ENCODE peak calls at places on chromosomes 5 and 9, in four cellular contexts. One of them, this sample, is unnamed.
A peak's percentile ranks its signal among the peaks of the same experiment; 100 is the strongest.

GRCh38 chr9:9102295-9102694 is 1302.7 kb upstream of the DMAC1 start:
- DNase-seq in tibial artery: no peak
- DNase-seq in naive thymus-derived CD4-positive, alpha-beta T cell: no peak
- DNase-seq in CD8-positive, alpha-beta memory T cell: no peak
- DNase-seq in this sample: no peak

GRCh38 chr5:6753851-6754250 is 40.6 kb downstream of the TENT4A start:
- DNase-seq in tibial artery: no peak
- DNase-seq in naive thymus-derived CD4-positive, alpha-beta T cell: no peak
- DNase-seq in CD8-positive, alpha-beta memory T cell: no peak
- DNase-seq in this sample: no peak

GRCh38 chr9:109258619-109259321 is 62.1 kb downstream of the EPB41L4B start:
- DNase-seq in tibial artery: no peak
- DNase-seq in naive thymus-derived CD4-positive, alpha-beta T cell: no peak
- DNase-seq in CD8-positive, alpha-beta memory T cell: no peak
- DNase-seq in this sample: no peak

GRCh38 chr9:92729735-92730155 is 34.9 kb downstream of the BICD2 start:
- DNase-seq in tibial artery: no peak
- DNase-seq in naive thymus-derived CD4-positive, alpha-beta T cell: no peak
- DNase-seq in CD8-positive, alpha-beta memory T cell: no peak
- DNase-seq in this sample: no peak

GRCh38 chr5:94375801-94376200 is 242.6 kb downstream of the KIAA0825 start:
- DNase-seq in tibial artery: no peak
- DNase-seq in naive thymus-derived CD4-positive, alpha-beta T cell: no peak
- DNase-seq in CD8-positive, alpha-beta memory T cell: no peak
- DNase-seq in this sample: no peak

GRCh38 chr9:72294952-72295351 is 70.1 kb downstream of the ZFAND5 start:
- DNase-seq in tibial artery: no peak
- DNase-seq in naive thymus-derived CD4-positive, alpha-beta T cell: no peak
- DNase-seq in CD8-positive, alpha-beta memory T cell: no peak
- DNase-seq in this sample: no peak

GRCh38 chr5:172897691-172898512 is 61.3 kb upstream of the RPL26L1 start:
- DNase-seq in tibial artery: no peak
- DNase-seq in naive thymus-derived CD4-positive, alpha-beta T cell: no peak
- DNase-seq in CD8-positive, alpha-beta memory T cell: no peak
- DNase-seq in this sample: no peak

GRCh38 chr9:105355810-105356209 is 92.0 kb upstream of the FSD1L start:
- DNase-seq in tibial artery: no peak
- DNase-seq in naive thymus-derived CD4-positive, alpha-beta T cell: peak; percentile 50
- DNase-seq in CD8-positive, alpha-beta memory T cell: no peak
- DNase-seq in this sample: no peak

GRCh38 chr5:11588803-11589202 is 315.4 kb downstream of the CTNND2 start:
- DNase-seq in tibial artery: no peak
- DNase-seq in naive thymus-derived CD4-positive, alpha-beta T cell: no peak
- DNase-seq in CD8-positive, alpha-beta memory T cell: no peak
- DNase-seq in this sample: no peak

GRCh38 chr5:172758077-172758835 is 12.7 kb downstream of the DUSP1 start:
- DNase-seq in tibial artery: peak; percentile 51
- DNase-seq in naive thymus-derived CD4-positive, alpha-beta T cell: no peak
- DNase-seq in CD8-positive, alpha-beta memory T cell: no peak
- DNase-seq in this sample: no peak

GRCh38 chr5:137932800-137933199 is 43.5 kb downstream of the PKD2L2 start:
- DNase-seq in tibial artery: no peak
- DNase-seq in naive thymus-derived CD4-positive, alpha-beta T cell: no peak
- DNase-seq in CD8-positive, alpha-beta memory T cell: no peak
- DNase-seq in this sample: no peak

GRCh38 chr5:171207256-171207866 is 101.7 kb upstream of the TLX3 start:
- DNase-seq in tibial artery: no peak
- DNase-seq in naive thymus-derived CD4-positive, alpha-beta T cell: no peak
- DNase-seq in CD8-positive, alpha-beta memory T cell: no peak
- DNase-seq in this sample: peak; percentile 7

GRCh38 chr9:23707249-23707648 is 118.8 kb downstream of the ELAVL2 start:
- DNase-seq in tibial artery: no peak
- DNase-seq in naive thymus-derived CD4-positive, alpha-beta T cell: no peak
- DNase-seq in CD8-positive, alpha-beta memory T cell: no peak
- DNase-seq in this sample: no peak

GRCh38 chr5:138784590-138784989 is 31.4 kb downstream of the CTNNA1 start:
- DNase-seq in tibial artery: no peak
- DNase-seq in naive thymus-derived CD4-positive, alpha-beta T cell: no peak
- DNase-seq in CD8-positive, alpha-beta memory T cell: no peak
- DNase-seq in this sample: no peak

GRCh38 chr5:158482201-158482600 is 617.5 kb downstream of the EBF1 start:
- DNase-seq in tibial artery: no peak
- DNase-seq in naive thymus-derived CD4-positive, alpha-beta T cell: no peak
- DNase-seq in CD8-positive, alpha-beta memory T cell: no peak
- DNase-seq in this sample: no peak

GRCh38 chr9:36840895-36841536 is 193.1 kb downstream of the PAX5 start:
- DNase-seq in tibial artery: no peak
- DNase-seq in naive thymus-derived CD4-positive, alpha-beta T cell: no peak
- DNase-seq in CD8-positive, alpha-beta memory T cell: no peak
- DNase-seq in this sample: no peak

GRCh38 chr5:112848116-112848811 is 12.8 kb upstream of the SRP19 start:
- DNase-seq in tibial artery: no peak
- DNase-seq in naive thymus-derived CD4-positive, alpha-beta T cell: peak; percentile 44
- DNase-seq in CD8-positive, alpha-beta memory T cell: no peak
- DNase-seq in this sample: no peak

GRCh38 chr5:32303755-32304120 is 9.0 kb downstream of the MTMR12 start:
- DNase-seq in tibial artery: no peak
- DNase-seq in naive thymus-derived CD4-positive, alpha-beta T cell: no peak
- DNase-seq in CD8-positive, alpha-beta memory T cell: no peak
- DNase-seq in this sample: no peak

GRCh38 chr5:170552486-170553122 is 48.8 kb downstream of the KCNIP1 start:
- DNase-seq in tibial artery: peak; percentile 58
- DNase-seq in naive thymus-derived CD4-positive, alpha-beta T cell: no peak
- DNase-seq in CD8-positive, alpha-beta memory T cell: no peak
- DNase-seq in this sample: peak; percentile 85

GRCh38 chr5:107869459-107870115 is 198.8 kb upstream of the EFNA5 start:
- DNase-seq in tibial artery: no peak
- DNase-seq in naive thymus-derived CD4-positive, alpha-beta T cell: no peak
- DNase-seq in CD8-positive, alpha-beta memory T cell: no peak
- DNase-seq in this sample: no peak

GRCh38 chr5:137730331-137730730 is 5.6 kb downstream of the KLHL3 start:
- DNase-seq in tibial artery: no peak
- DNase-seq in naive thymus-derived CD4-positive, alpha-beta T cell: no peak
- DNase-seq in CD8-positive, alpha-beta memory T cell: no peak
- DNase-seq in this sample: no peak

GRCh38 chr9:126148523-126148870 is 178.1 kb upstream of the MVB12B start:
- DNase-seq in tibial artery: no peak
- DNase-seq in naive thymus-derived CD4-positive, alpha-beta T cell: no peak
- DNase-seq in CD8-positive, alpha-beta memory T cell: no peak
- DNase-seq in this sample: no peak

DNA sequence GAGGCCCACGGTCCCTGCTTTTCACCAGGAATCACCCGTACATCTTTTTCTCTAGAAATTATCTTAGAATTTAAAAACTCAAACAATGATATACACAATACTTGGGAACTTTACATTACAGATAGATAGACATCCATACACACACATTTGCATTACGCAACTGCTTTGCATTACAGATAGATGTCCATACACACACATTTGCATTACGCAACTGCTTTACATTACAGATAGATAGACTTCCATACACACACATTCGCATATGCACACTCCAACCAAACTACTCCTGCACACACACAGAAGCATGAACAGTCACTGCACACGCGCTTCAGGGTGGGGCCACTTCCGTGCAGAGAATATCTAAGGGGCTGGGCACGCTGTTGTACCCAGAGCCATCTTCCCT is 7.9 kb upstream of the ADAMTS16 start:
- DNase-seq in tibial artery: no peak
- DNase-seq in naive thymus-derived CD4-positive, alpha-beta T cell: no peak
- DNase-seq in CD8-positive, alpha-beta memory T cell: no peak
- DNase-seq in this sample: no peak
- H3K27me3 ChIP-seq in tibial artery: no peaks in the 10 kb centered on the region
- H3K27me3 ChIP-seq in naive thymus-derived CD4-positive, alpha-beta T cell: no peaks in the 10 kb centered on the region
- H3K27me3 ChIP-seq in CD8-positive, alpha-beta memory T cell: no peaks in the 10 kb centered on the region
- H3K27me3 ChIP-seq in this sample: no peaks in the 10 kb centered on the region

DNA sequence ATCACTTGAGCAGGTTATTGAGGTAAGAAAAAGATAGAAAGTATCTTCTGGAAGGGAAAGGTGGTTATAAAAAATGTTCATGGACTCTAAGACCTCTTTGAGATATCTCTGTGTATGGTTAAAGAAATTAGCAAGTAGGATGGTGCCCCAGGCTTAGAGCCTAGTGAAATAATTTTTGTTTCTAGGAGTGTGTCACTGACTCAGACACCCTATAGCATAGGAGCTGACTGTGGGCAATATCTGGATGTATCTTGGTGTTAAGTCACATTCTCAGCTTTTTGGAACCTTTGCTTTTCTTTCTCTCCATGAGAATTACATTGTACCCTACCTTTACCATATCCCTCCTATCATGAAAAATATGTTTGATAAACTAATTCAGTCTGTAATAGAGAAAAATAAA is 12.0 kb downstream of the MACIR start:
- DNase-seq in tibial artery: no peak
- DNase-seq in naive thymus-derived CD4-positive, alpha-beta T cell: no peak
- DNase-seq in CD8-positive, alpha-beta memory T cell: no peak
- DNase-seq in this sample: no peak
- H3K4me3 ChIP-seq in tibial artery: no peak overlapping the region
- H3K4me3 ChIP-seq in naive thymus-derived CD4-positive, alpha-beta T cell: no peak overlapping the region
- H3K4me3 ChIP-seq in CD8-positive, alpha-beta memory T cell: no peak overlapping the region
- H3K4me3 ChIP-seq in this sample: no peak overlapping the region

DNA sequence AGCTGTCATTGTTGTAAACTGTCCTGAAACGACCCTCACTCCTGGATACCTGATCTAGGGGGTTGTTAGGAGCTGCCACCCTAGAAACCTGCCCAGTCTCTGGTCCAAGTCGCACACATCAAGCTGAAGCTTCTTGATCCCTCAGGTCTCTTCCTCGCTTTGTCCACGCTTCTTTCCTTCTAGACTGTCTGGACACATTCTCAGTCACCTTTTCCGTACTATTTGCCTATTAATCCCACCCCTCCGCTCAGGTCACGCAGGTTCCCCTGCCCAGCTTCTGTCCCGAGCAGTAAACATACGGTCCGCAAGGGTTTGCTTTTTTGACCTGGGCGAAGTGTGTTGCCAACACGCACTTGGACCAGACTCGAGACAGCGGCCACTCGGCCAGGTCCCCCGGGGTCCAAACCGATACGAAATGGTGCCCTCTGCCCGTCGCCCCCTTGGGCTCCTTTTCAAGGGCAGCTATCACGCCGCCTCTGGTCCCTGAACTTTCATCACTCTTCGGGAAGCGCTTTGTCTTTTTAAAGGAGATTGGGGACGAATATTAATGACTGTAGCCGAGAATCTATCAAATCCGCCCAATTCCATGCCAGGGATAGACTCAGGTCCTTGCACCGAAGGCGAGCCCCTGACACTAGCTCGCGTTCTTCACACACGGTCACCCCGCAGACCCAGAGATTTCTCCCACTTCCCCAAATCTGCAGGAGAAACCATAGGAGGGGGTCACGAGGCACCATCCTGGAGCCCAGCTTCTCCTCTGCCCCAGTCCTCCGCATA is 814 bp downstream of the PLCXD3 start:
- DNase-seq in tibial artery: no peak
- DNase-seq in naive thymus-derived CD4-positive, alpha-beta T cell: no peak
- DNase-seq in CD8-positive, alpha-beta memory T cell: no peak
- DNase-seq in this sample: no peak
- H3K27me3 ChIP-seq in tibial artery: peaks cover 11% of the 10 kb centered on the region
- H3K27me3 ChIP-seq in naive thymus-derived CD4-positive, alpha-beta T cell: no peaks in the 10 kb centered on the region
- H3K27me3 ChIP-seq in CD8-positive, alpha-beta memory T cell: no peaks in the 10 kb centered on the region
- H3K27me3 ChIP-seq in this sample: peaks cover 6% of the 10 kb centered on the region

GRCh38 chr5:177507165-177507564 is 2.5 kb downstream of the DOK3 start:
- DNase-seq in tibial artery: no peak
- DNase-seq in naive thymus-derived CD4-positive, alpha-beta T cell: no peak
- DNase-seq in CD8-positive, alpha-beta memory T cell: no peak
- DNase-seq in this sample: no peak
- H3K4me3 ChIP-seq in tibial artery: no peak overlapping the region
- H3K4me3 ChIP-seq in naive thymus-derived CD4-positive, alpha-beta T cell: no peak overlapping the region
- H3K4me3 ChIP-seq in CD8-positive, alpha-beta memory T cell: no peak overlapping the region
- H3K4me3 ChIP-seq in this sample: no peak overlapping the region

DNA sequence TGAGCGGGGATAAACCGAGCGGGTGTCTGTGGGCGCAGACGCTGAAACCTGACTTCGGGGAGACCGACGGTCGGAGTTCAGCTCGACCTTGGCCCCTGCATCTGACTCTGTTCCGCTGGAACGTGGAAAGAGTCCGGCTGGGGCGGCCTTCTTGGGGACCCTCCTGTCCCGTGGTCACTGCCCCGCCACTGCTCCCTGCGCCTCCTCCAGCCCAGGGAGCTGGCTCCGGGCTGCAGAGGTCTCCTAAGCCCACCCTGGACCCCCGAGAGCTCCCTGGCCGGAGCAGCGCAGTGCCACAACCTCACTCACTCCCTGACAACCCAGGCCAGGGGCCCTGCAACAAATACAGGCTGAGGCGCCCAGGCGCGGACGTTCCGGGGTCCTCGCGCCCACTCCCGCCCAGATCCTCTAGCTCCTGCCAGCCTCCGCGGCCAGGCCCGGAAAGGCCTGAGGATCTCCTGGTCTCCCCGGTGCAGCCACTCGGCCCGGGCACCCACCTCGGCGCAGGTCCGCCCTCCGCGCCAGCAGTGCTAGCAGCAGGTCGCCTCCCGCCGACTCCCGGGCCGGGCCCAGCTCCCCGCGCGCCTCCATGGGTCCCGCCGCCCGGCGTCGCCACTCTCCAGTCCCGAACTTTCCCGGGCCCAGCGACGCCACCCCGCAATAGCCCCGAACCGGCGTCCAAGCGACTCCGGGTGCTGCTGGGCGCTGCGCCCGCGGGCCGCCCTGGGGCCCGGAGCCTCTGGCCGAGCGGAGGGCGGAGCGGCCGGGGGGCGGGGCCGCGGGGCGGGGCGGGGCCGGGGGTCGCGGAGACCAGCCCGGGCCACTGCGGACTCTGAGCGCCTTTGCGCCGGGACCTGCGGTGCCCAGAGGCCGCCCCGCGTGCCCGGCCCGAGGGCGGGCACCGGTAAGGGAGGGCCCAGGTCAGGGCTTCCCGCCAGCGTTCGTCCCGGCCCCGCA is 2.2 kb downstream of the LHX3 start:
- DNase-seq in tibial artery: no peak
- DNase-seq in naive thymus-derived CD4-positive, alpha-beta T cell: no peak
- DNase-seq in CD8-positive, alpha-beta memory T cell: no peak
- DNase-seq in this sample: no peak
- H3K27me3 ChIP-seq in tibial artery: peaks cover 82% of the 10 kb centered on the region
- H3K27me3 ChIP-seq in naive thymus-derived CD4-positive, alpha-beta T cell: no peaks in the 10 kb centered on the region
- H3K27me3 ChIP-seq in CD8-positive, alpha-beta memory T cell: peaks cover 16% of the 10 kb centered on the region
- H3K27me3 ChIP-seq in this sample: peaks cover 77% of the 10 kb centered on the region

GRCh38 chr9:130627896-130628792 is 36.2 kb upstream of the PRDM12 start:
- DNase-seq in tibial artery: no peak
- DNase-seq in naive thymus-derived CD4-positive, alpha-beta T cell: no peak
- DNase-seq in CD8-positive, alpha-beta memory T cell: no peak
- DNase-seq in this sample: no peak
- H3K4me3 ChIP-seq in tibial artery: no peak overlapping the region
- H3K4me3 ChIP-seq in naive thymus-derived CD4-positive, alpha-beta T cell: no peak overlapping the region
- H3K4me3 ChIP-seq in CD8-positive, alpha-beta memory T cell: no peak overlapping the region
- H3K4me3 ChIP-seq in this sample: no peak overlapping the region

GRCh38 chr9:81885586-81885985 is 42.6 kb upstream of the SPATA31D4 start:
- DNase-seq in tibial artery: no peak
- DNase-seq in naive thymus-derived CD4-positive, alpha-beta T cell: no peak
- DNase-seq in CD8-positive, alpha-beta memory T cell: no peak
- DNase-seq in this sample: no peak
- H3K27me3 ChIP-seq in tibial artery: no peaks in the 10 kb centered on the region
- H3K27me3 ChIP-seq in naive thymus-derived CD4-positive, alpha-beta T cell: no peaks in the 10 kb centered on the region
- H3K27me3 ChIP-seq in CD8-positive, alpha-beta memory T cell: no peaks in the 10 kb centered on the region
- H3K27me3 ChIP-seq in this sample: no peaks in the 10 kb centered on the region

This sample was measured in heart left ventricle.